ENCODE peak calls at places on chromosome 17, in four cellular contexts. G is heart right ventricle, R is GM23248, Q is RWPE2. F is an unnamed sample.

GRCh38 chr17:55845385-55845784 is 94.5 kb downstream of the PCTP start:
- DNase-seq in Q (no peak), R (peak; percentile 81), G (peak; percentile 51), F (no peak)

GRCh38 chr17:29933379-29933778 is 3.4 kb upstream of the SSH2 start:
- DNase-seq in R (peak; percentile 50), G (no peak), Q (no peak), F (no peak)

GRCh38 chr17:3804503-3804931 is 3.5 kb upstream of the ITGAE start:
- DNase-seq in G (no peak), Q (no peak), R (no peak), F (no peak)

GRCh38 chr17:49520386-49521087 is 25.4 kb downstream of the NGFR start:
- DNase-seq in R (no peak), Q (no peak), G (no peak), F (peak; percentile 31)

GRCh38 chr17:48054238-48055185 is 6.4 kb downstream of the NFE2L1 start:
- DNase-seq in Q (peak; percentile 95), R (peak; percentile 88), G (peak; percentile 74), F (no peak)

GRCh38 chr17:27408891-27409290 is 47.4 kb upstream of the KSR1 start:
- DNase-seq in R (peak; percentile 69), G (no peak), Q (no peak), F (no peak)

GRCh38 chr17:27973258-27974044 is 69.0 kb upstream of the NLK start:
- DNase-seq in Q (no peak), R (no peak), G (no peak), F (no peak)

GRCh38 chr17:50663812-50664374 is 29.2 kb downstream of the ABCC3 start:
- DNase-seq in G (no peak), R (no peak), Q (no peak), F (no peak)

GRCh38 chr17:81027591-81028505 is 7.1 kb upstream of the BAIAP2 start:
- DNase-seq in Q (no peak), G (no peak), R (no peak), F (peak; percentile 73)

GRCh38 chr17:63476857-63477470 is at the start of gene ACE:
- DNase-seq in Q (no peak), R (peak; percentile 65), G (peak; percentile 45), F (peak; percentile 77)

GRCh38 chr17:19787733-19788357 is 39.7 kb upstream of the ALDH3A1 start:
- DNase-seq in R (peak; percentile 32), G (no peak), Q (no peak), F (no peak)

GRCh38 chr17:34527908-34528470 is 51.4 kb upstream of the TMEM132E start:
- DNase-seq in G (no peak), Q (no peak), R (no peak), F (no peak)

GRCh38 chr17:74165811-74166365 is 37.6 kb upstream of the RPL38 start:
- DNase-seq in G (no peak), R (no peak), Q (peak; percentile 11), F (no peak)

GRCh38 chr17:43584666-43585102 is 38.5 kb upstream of the ETV4 start:
- DNase-seq in R (peak; percentile 55), G (no peak), Q (no peak), F (no peak)

GRCh38 chr17:81998222-81998621 is 20.8 kb downstream of the ASPSCR1 start:
- DNase-seq in R (no peak), G (no peak), Q (no peak), F (no peak)

GRCh38 chr17:46056800-46057304 is 57.8 kb downstream of the STH start:
- DNase-seq in G (no peak), R (peak; percentile 80), Q (no peak), F (no peak)

GRCh38 chr17:75428775-75429469 is 23.4 kb upstream of the GRB2 start:
- DNase-seq in R (peak; percentile 69), G (no peak), Q (no peak), F (no peak)

GRCh38 chr17:55811536-55811935 is 60.7 kb downstream of the PCTP start:
- DNase-seq in R (no peak), G (no peak), Q (no peak), F (no peak)

GRCh38 chr17:35796942-35797341 is 1.5 kb upstream of the MMP28 start:
- DNase-seq in R (no peak), G (no peak), Q (no peak), F (no peak)

GRCh38 chr17:56815711-56816110 is 18.0 kb downstream of the C17orf67 start:
- DNase-seq in R (peak; percentile 65), G (no peak), Q (no peak), F (no peak)

GRCh38 chr17:41864498-41864836 is 756 bp downstream of the KLHL11 start:
- DNase-seq in G (no peak), R (no peak), Q (no peak), F (no peak)

GRCh38 chr17:77497578-77497934 is 356.8 kb downstream of the SEC14L1 start:
- DNase-seq in R (no peak), G (no peak), Q (peak; percentile 38), F (peak; percentile 49)

GRCh38 chr17:44561237-44561623 is 3.9 kb downstream of the FZD2 start:
- DNase-seq in G (no peak), Q (no peak), R (no peak), F (no peak)

GRCh38 chr17:47687748-47688147 is 6.2 kb upstream of the TBKBP1 start:
- DNase-seq in R (peak; percentile 59), G (no peak), Q (no peak), F (peak; percentile 41)

GRCh38 chr17:33202796-33203195 is 90.3 kb downstream of the ASIC2 start:
- DNase-seq in G (no peak), Q (no peak), R (no peak), F (no peak)

GRCh38 chr17:81253358-81254131 is 14.4 kb downstream of the NDUFAF8 start:
- DNase-seq in Q (no peak), G (no peak), R (peak; percentile 42), F (peak; percentile 82)

GRCh38 chr17:79944251-79944812 is 91.3 kb downstream of the TBC1D16 start:
- DNase-seq in G (no peak), Q (peak; percentile 55), R (no peak), F (peak; percentile 59)

GRCh38 chr17:8555062-8555461 is 75.5 kb downstream of the MYH10 start:
- DNase-seq in Q (no peak), R (peak; percentile 13), G (no peak), F (no peak)

GRCh38 chr17:39939588-39940419 is 12.3 kb downstream of the LRRC3C start:
- DNase-seq in R (peak; percentile 93), G (no peak), Q (no peak), F (peak; percentile 72)

GRCh38 chr17:35791681-35792350 is 3.6 kb downstream of the MMP28 start:
- DNase-seq in Q (no peak), G (no peak), R (no peak), F (no peak)

GRCh38 chr17:8324913-8325312 is 14.7 kb upstream of the ODF4 start:
- DNase-seq in Q (no peak), G (no peak), R (no peak), F (no peak)

GRCh38 chr17:45823598-45823997 is 21.1 kb upstream of the SPPL2C start:
- DNase-seq in G (no peak), R (no peak), Q (no peak), F (no peak)

GRCh38 chr17:48617515-48618365 is 2.6 kb upstream of the HOXB8 start:
- DNase-seq in G (no peak), R (peak; percentile 21), Q (peak; percentile 50), F (no peak)

GRCh38 chr17:27855454-27855853 is 37.7 kb downstream of the LYRM9 start:
- DNase-seq in G (no peak), R (no peak), Q (no peak), F (no peak)